ENCODE peak calls at places on chromosomes 3 and 15, in six cellular contexts. X, M, J, E, H and V are unnamed samples.

GRCh38 chr3:36380171-36381031 is at the start of gene STAC:
- DNase-seq in X (peak; percentile 36), M (peak; percentile 60), J (peak; percentile 59), E (no peak), H (peak; percentile 53), V (peak; percentile 60)

GRCh38 chr3:104425416-104425815 is 941.3 kb upstream of the ALCAM start:
- DNase-seq in X (no peak), M (no peak), J (no peak), E (no peak), H (no peak), V (no peak)

GRCh38 chr3:9105421-9105820 is 142.1 kb upstream of the RAD18 start:
- DNase-seq in X (no peak), M (no peak), J (no peak), E (no peak), H (peak; percentile 37), V (no peak)

GRCh38 chr3:14486460-14486859 is 53.7 kb downstream of the GRIP2 start:
- DNase-seq in X (no peak), M (no peak), J (no peak), E (no peak), H (no peak), V (no peak)

GRCh38 chr15:56098230-56098899 is 105.0 kb upstream of the NEDD4 start:
- DNase-seq in X (no peak), M (no peak), J (no peak), E (no peak), H (no peak), V (no peak)

GRCh38 chr3:115937054-115937453 is 313.7 kb downstream of the GAP43 start:
- DNase-seq in X (no peak), M (no peak), J (no peak), E (no peak), H (no peak), V (no peak)

GRCh38 chr3:1561397-1561796 is 468.6 kb downstream of the CNTN6 start:
- DNase-seq in X (no peak), M (no peak), J (no peak), E (no peak), H (no peak), V (no peak)

GRCh38 chr15:64180235-64180824 is 17.5 kb upstream of the PPIB start:
- DNase-seq in X (no peak), M (no peak), J (peak; percentile 12), E (no peak), H (no peak), V (no peak)

GRCh38 chr3:51961607-51962569 is 5.4 kb downstream of the PCBP4 start:
- DNase-seq in X (no peak), M (no peak), J (no peak), E (no peak), H (no peak), V (no peak)

GRCh38 chr15:65902373-65902772 is 33.1 kb downstream of the RAB11A start:
- DNase-seq in X (no peak), M (no peak), J (peak; percentile 42), E (no peak), H (peak; percentile 72), V (peak; percentile 92)

GRCh38 chr3:37466660-37467359 is 292.4 kb upstream of the LRRFIP2 start:
- DNase-seq in X (no peak), M (no peak), J (no peak), E (no peak), H (no peak), V (no peak)

GRCh38 chr3:127254730-127255129 is 33.1 kb downstream of the PRR20G start:
- DNase-seq in X (no peak), M (no peak), J (peak; percentile 9), E (no peak), H (peak; percentile 49), V (peak; percentile 67)

GRCh38 chr3:71641669-71642068 is 58.1 kb upstream of the FOXP1 start:
- DNase-seq in X (no peak), M (no peak), J (no peak), E (no peak), H (peak; percentile 45), V (no peak)

GRCh38 chr3:28053759-28054158 is 187.7 kb upstream of the CMC1 start:
- DNase-seq in X (peak; percentile 37), M (no peak), J (no peak), E (no peak), H (peak; percentile 80), V (peak; percentile 81)

GRCh38 chr3:105832618-105833017 is 36.2 kb downstream of the CBLB start:
- DNase-seq in X (no peak), M (no peak), J (no peak), E (no peak), H (no peak), V (no peak)

GRCh38 chr3:196398782-196399181 is 33.4 kb downstream of the UBXN7 start:
- DNase-seq in X (no peak), M (no peak), J (no peak), E (no peak), H (no peak), V (no peak)

GRCh38 chr3:153073636-153074035 is 88.4 kb upstream of the RAP2B start:
- DNase-seq in X (no peak), M (no peak), J (no peak), E (no peak), H (no peak), V (no peak)

GRCh38 chr3:184345678-184346144 is 8.3 kb downstream of the FAM131A start:
- DNase-seq in X (no peak), M (no peak), J (peak; percentile 25), E (no peak), H (peak; percentile 76), V (peak; percentile 72)

GRCh38 chr15:69158843-69159240 is 1.6 kb upstream of the GLCE start:
- DNase-seq in X (no peak), M (no peak), J (no peak), E (no peak), H (no peak), V (no peak)

GRCh38 chr3:130955481-130955880 is 61.6 kb downstream of the ATP2C1 start:
- DNase-seq in X (no peak), M (no peak), J (no peak), E (no peak), H (no peak), V (no peak)

GRCh38 chr3:187695434-187695833 is 6.9 kb downstream of the RTP2 start:
- DNase-seq in X (no peak), M (no peak), J (no peak), E (no peak), H (peak; percentile 24), V (no peak)

GRCh38 chr3:108102420-108103039 is 11.7 kb upstream of the CD47 start:
- DNase-seq in X (no peak), M (no peak), J (no peak), E (no peak), H (no peak), V (no peak)

GRCh38 chr3:52374173-52374572 is 58.1 kb downstream of the DNAH1 start:
- DNase-seq in X (no peak), M (no peak), J (no peak), E (no peak), H (no peak), V (no peak)

GRCh38 chr3:187567741-187568140 is 102.5 kb downstream of the SST start:
- DNase-seq in X (peak; percentile 97), M (no peak), J (no peak), E (no peak), H (peak; percentile 1), V (peak; percentile 5)

GRCh38 chr3:197317250-197317963 is 19.0 kb upstream of the DLG1 start:
- DNase-seq in X (peak; percentile 98), M (no peak), J (no peak), E (no peak), H (peak; percentile 97), V (peak; percentile 89)

GRCh38 chr3:42179110-42179725 is 86.8 kb downstream of the CCK start:
- DNase-seq in X (peak; percentile 94), M (peak; percentile 38), J (no peak), E (no peak), H (peak; percentile 89), V (peak; percentile 97)

GRCh38 chr3:114442251-114442650 is 148.4 kb downstream of the TIGIT start:
- DNase-seq in X (peak; percentile 68), M (no peak), J (no peak), E (no peak), H (peak; percentile 67), V (no peak)

GRCh38 chr3:150449169-150449721 is 41.1 kb downstream of the TSC22D2 start:
- DNase-seq in X (peak; percentile 90), M (no peak), J (no peak), E (no peak), H (peak; percentile 70), V (peak; percentile 70)

GRCh38 chr3:197951392-197951990 is 1.5 kb downstream of the RPL35A start:
- DNase-seq in X (no peak), M (no peak), J (no peak), E (no peak), H (no peak), V (no peak)

GRCh38 chr3:123090700-123091585 is 24.1 kb downstream of the PDIA5 start:
- DNase-seq in X (no peak), M (peak; percentile 41), J (peak; percentile 78), E (no peak), H (peak; percentile 33), V (peak; percentile 26)

GRCh38 chr3:60384352-60384751 is 866.9 kb downstream of the FHIT start:
- DNase-seq in X (peak; percentile 17), M (no peak), J (no peak), E (no peak), H (peak; percentile 8), V (no peak)

GRCh38 chr3:71226565-71227281 is 356.8 kb downstream of the FOXP1 start:
- DNase-seq in X (peak; percentile 68), M (peak; percentile 94), J (no peak), E (peak; percentile 85), H (peak; percentile 87), V (no peak)